ENCODE peak calls at places on chromosomes 5 and 9, in ten cellular contexts. N is spleen, D is IMR-90, Z is GM12891, Q is uterus, S is A549, L is lower leg skin, C is H1, A is ovary, Y is GM12892. M is an unnamed sample.

GRCh38 chr9:128702949-128703615 is 779 bp downstream of the PKN3 start:
- DNase-seq in S (peak), L (no peak), N (peak), Y (peak), Z (peak), C (peak), D (no peak), Q (peak), A (no peak), M (no peak)

GRCh38 chr9:97376902-97377301 is 35.0 kb upstream of the TDRD7 start:
- DNase-seq in Q (no peak), A (no peak), Z (no peak), L (no peak), D (no peak), C (no peak), S (no peak), N (no peak), Y (no peak), M (no peak)

GRCh38 chr9:13049223-13049622 is 230.3 kb downstream of the MPDZ start:
- DNase-seq in Y (no peak), Q (no peak), S (no peak), N (no peak), L (no peak), D (no peak), C (no peak), A (no peak), Z (no peak), M (no peak)

GRCh38 chr5:62354028-62354874 is 48.2 kb downstream of the KIF2A start:
- DNase-seq in Y (no peak), S (peak), L (no peak), C (no peak), D (peak), Q (no peak), Z (no peak), N (no peak), A (no peak), M (no peak)

GRCh38 chr9:125095821-125096443 is 47.4 kb downstream of the SCAI start:
- DNase-seq in A (no peak), Y (no peak), L (no peak), S (no peak), D (no peak), C (no peak), Z (no peak), Q (no peak), N (no peak), M (no peak)

GRCh38 chr9:81574399-81574798 is 114.9 kb downstream of the TLE1 start:
- DNase-seq in Z (no peak), N (no peak), S (no peak), C (no peak), Q (no peak), A (no peak), D (peak), L (no peak), Y (no peak), M (peak)

GRCh38 chr5:140324834-140325195 is 21.6 kb downstream of the HBEGF start:
- DNase-seq in D (peak), Z (no peak), Y (no peak), S (no peak), A (no peak), C (no peak), Q (no peak), L (no peak), N (no peak), M (no peak)

GRCh38 chr5:131379071-131379538 is 115.3 kb downstream of the CDC42SE2 start:
- DNase-seq in A (no peak), D (peak), S (no peak), L (no peak), N (no peak), C (no peak), Z (no peak), Y (no peak), Q (no peak), M (no peak)

GRCh38 chr5:134240421-134240962 is 14.6 kb upstream of the PPP2CA start:
- DNase-seq in N (no peak), D (peak), S (no peak), Y (no peak), Q (no peak), Z (no peak), L (no peak), A (no peak), C (no peak), M (no peak)

GRCh38 chr9:109721021-109721420 is 59.0 kb upstream of the PALM2AKAP2 start:
- DNase-seq in L (no peak), C (no peak), Y (no peak), Q (no peak), S (no peak), Z (no peak), N (no peak), A (no peak), D (no peak), M (no peak)

GRCh38 chr5:44443172-44443571 is 54.0 kb upstream of the FGF10 start:
- DNase-seq in D (no peak), Q (no peak), N (no peak), S (no peak), Z (no peak), C (no peak), L (no peak), A (no peak), Y (no peak), M (no peak)

GRCh38 chr9:82148849-82149544 is 160.4 kb downstream of the SPATA31D1 start:
- DNase-seq in L (no peak), A (no peak), Q (no peak), Z (no peak), N (no peak), C (no peak), D (peak), S (no peak), Y (no peak), M (no peak)

GRCh38 chr9:130927995-130928900 is 10.8 kb downstream of the FIBCD1 start:
- DNase-seq in L (no peak), D (peak), A (no peak), Y (peak), C (no peak), Q (no peak), N (no peak), Z (peak), S (peak), M (peak)

GRCh38 chr9:95581900-95582299 is 65.1 kb upstream of the PTCH1 start:
- DNase-seq in Q (no peak), L (no peak), A (no peak), C (no peak), N (no peak), S (no peak), Y (no peak), Z (no peak), D (no peak), M (no peak)

GRCh38 chr5:72178910-72179815 is 71.9 kb downstream of the MAP1B start:
- DNase-seq in L (peak), S (peak), Y (no peak), N (no peak), D (peak), C (no peak), Z (no peak), Q (peak), A (peak), M (peak)

GRCh38 chr5:178372091-178372695 is 139.6 kb upstream of the PHYKPL start:
- DNase-seq in Q (no peak), Y (no peak), C (no peak), S (no peak), D (no peak), A (no peak), Z (no peak), L (no peak), N (no peak), M (no peak)

GRCh38 chr5:154394328-154394727 is 51.5 kb upstream of the SAP30L start:
- DNase-seq in Y (no peak), N (no peak), A (no peak), L (no peak), Q (no peak), C (no peak), S (peak), Z (no peak), D (no peak), M (no peak)

GRCh38 chr5:132821791-132822190 is 8.7 kb downstream of the SHROOM1 start:
- DNase-seq in C (no peak), S (no peak), L (no peak), Y (no peak), A (no peak), Q (no peak), N (no peak), Z (no peak), D (peak), M (no peak)
- TF ChIP-seq POLR2A in C (no peak), S (no peak), L (no peak), Y (no peak), A (no peak), Q (no peak), N (no peak), Z (no peak), D (no peak), M (no peak)

GRCh38 chr5:50653946-50654345 is 12.5 kb upstream of the PARP8 start:
- DNase-seq in Y (no peak), N (peak), S (no peak), L (no peak), C (no peak), Q (no peak), D (no peak), A (no peak), Z (no peak), M (no peak)
- TF ChIP-seq POLR2A in Y (no peak), N (no peak), S (no peak), L (no peak), C (no peak), Q (no peak), D (no peak), A (no peak), Z (no peak), M (no peak)

GRCh38 chr9:17772223-17772622 is 193.4 kb downstream of the SH3GL2 start:
- DNase-seq in A (no peak), C (no peak), Q (no peak), N (no peak), S (no peak), Y (no peak), D (no peak), Z (no peak), L (no peak), M (no peak)

GRCh38 chr9:17777465-17777864 is 198.6 kb downstream of the SH3GL2 start:
- DNase-seq in Q (no peak), Z (no peak), D (no peak), N (no peak), A (no peak), Y (no peak), S (no peak), C (no peak), L (no peak), M (no peak)

GRCh38 chr9:17775646-17776045 is 196.8 kb downstream of the SH3GL2 start:
- DNase-seq in N (no peak), Z (no peak), L (no peak), S (no peak), Q (no peak), C (no peak), D (no peak), A (no peak), Y (no peak), M (no peak)

DNA sequence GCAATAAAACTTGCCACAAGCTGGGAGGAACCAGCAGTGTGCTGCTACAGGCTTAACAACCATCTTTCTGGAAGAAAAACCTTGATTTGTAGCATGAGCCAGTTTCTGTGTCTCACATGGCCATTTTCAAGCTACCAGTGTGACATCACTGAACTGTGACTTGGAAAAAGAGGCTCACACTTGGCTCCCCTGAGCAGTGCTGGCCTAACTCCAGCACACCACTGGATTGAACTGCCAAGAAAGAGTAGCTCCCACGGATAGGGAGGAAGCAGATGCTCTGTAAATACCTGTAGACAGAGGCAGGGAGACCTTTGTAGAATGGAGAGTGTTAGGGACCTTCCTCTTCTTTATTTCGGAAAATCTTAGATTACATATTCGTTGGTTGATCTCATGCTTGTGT is 197.9 kb downstream of the SH3GL2 start:
- DNase-seq in Z (no peak), C (no peak), L (no peak), Q (peak), N (no peak), D (no peak), S (no peak), A (no peak), Y (no peak), M (no peak)
- TF ChIP-seq POLR2A in Z (no peak), C (no peak), L (no peak), Q (no peak), N (no peak), D (no peak), S (no peak), A (no peak), Y (no peak), M (no peak)

GRCh38 chr9:137129089-137129455 is 9.9 kb upstream of the GRIN1 start:
- DNase-seq in N (no peak), Q (no peak), L (no peak), A (no peak), Y (no peak), S (no peak), D (peak), C (no peak), Z (no peak), M (no peak)

GRCh38 chr9:137126786-137127185 is 12.2 kb upstream of the GRIN1 start:
- DNase-seq in D (no peak), C (no peak), A (no peak), N (no peak), Y (no peak), Q (no peak), L (no peak), S (no peak), Z (no peak), M (no peak)

GRCh38 chr9:137128158-137129088 is 10.5 kb upstream of the GRIN1 start:
- DNase-seq in Z (no peak), Y (peak), Q (no peak), A (no peak), N (no peak), L (no peak), S (no peak), C (no peak), D (no peak), M (no peak)

GRCh38 chr9:137129456-137130175 is 9.3 kb upstream of the GRIN1 start:
- DNase-seq in A (peak), Q (peak), Z (peak), Y (peak), S (peak), D (peak), N (peak), C (peak), L (peak), M (peak)

GRCh38 chr9:137127301-137128157 is 11.4 kb upstream of the GRIN1 start:
- DNase-seq in D (no peak), Z (no peak), A (no peak), N (no peak), L (no peak), Q (no peak), Y (no peak), C (no peak), S (no peak), M (no peak)
- TF ChIP-seq POLR2A in D (no peak), Z (no peak), A (no peak), N (no peak), L (no peak), Q (no peak), Y (no peak), C (no peak), S (no peak), M (no peak)

DNA sequence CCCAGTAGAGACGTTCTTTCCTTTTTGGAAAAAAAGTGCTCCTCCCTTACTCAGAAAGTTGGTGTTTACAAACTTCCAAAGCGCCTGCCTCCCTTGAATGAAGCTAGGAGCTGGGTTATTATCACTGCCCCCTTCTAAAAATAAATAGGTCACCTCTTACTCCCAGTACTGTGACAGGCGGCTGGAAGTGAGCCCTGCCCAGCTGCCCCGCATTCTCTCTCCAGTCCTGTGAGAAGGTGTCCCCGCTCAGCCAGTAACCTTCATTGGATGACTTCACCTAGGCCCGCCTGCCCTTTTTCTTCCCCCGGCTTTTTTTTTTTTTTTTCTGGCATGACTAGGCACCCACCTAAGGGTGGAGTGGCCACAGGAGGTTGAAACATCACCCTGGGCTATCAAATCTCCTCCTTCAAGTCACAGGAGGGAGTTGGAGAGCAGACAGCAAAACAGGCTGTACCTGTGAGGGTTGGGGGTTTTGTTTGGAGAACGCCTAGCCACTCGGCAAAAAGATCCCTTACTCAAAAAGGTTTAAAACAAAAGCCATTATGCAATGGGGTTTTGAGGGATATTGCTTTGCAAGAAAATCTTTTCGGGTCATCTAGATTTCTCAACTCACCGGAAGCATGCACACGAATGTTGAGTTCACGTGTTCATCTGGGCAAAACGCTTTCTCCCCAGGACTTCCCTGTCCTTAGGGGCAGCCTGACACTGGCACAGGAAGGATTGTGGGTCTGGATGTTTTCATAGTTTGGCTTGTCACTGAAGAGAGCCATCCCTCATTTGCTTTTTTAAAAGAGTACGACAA is 43.3 kb upstream of the ZNF622 start:
- DNase-seq in Y (no peak), C (peak), N (no peak), S (no peak), Z (no peak), L (peak), Q (no peak), A (peak), D (no peak), M (peak)
- TF ChIP-seq POLR2A in Y (no peak), C (no peak), N (no peak), S (no peak), Z (no peak), L (no peak), Q (no peak), A (no peak), D (no peak), M (no peak)

M was measured in H54.